ENCODE peak calls at places on chromosomes 4 and X, in seven cellular contexts. N is upper lobe of left lung, S is fibroblast of lung, U is K562, T is breast epithelium, F is cardiac muscle cell, Q is heart right ventricle. K is an unnamed sample. For H3K9me3, the result is how much of the 10 kb centered on the place peaks cover.

GRCh38 chr4:107794001-107794400 is 30.7 kb upstream of the SGMS2 start:
- DNase-seq in N (no peak), F (no peak), S (no peak), U (no peak), Q (no peak), T (no peak), K (no peak)

GRCh38 chr4:75289843-75290616 is 224.2 kb downstream of the RCHY1 start:
- DNase-seq in T (no peak), Q (no peak), F (peak), U (no peak), S (no peak), N (no peak), K (no peak)

GRCh38 chrX:40912166-40912565 is 173.1 kb upstream of the USP9X start:
- DNase-seq in T (no peak), S (no peak), F (no peak), Q (no peak), N (no peak), U (no peak), K (no peak)

GRCh38 chr4:154010377-154010776 is 221.5 kb upstream of the SFRP2 start:
- DNase-seq in Q (no peak), U (no peak), F (no peak), T (peak), N (no peak), S (no peak), K (no peak)

GRCh38 chrX:69093960-69094935 is 71.0 kb downstream of the PJA1 start:
- DNase-seq in T (peak), S (peak), F (peak), N (no peak), Q (no peak), U (peak), K (peak)

GRCh38 chr4:88022289-88022688 is 14.9 kb downstream of the PKD2 start:
- DNase-seq in Q (no peak), F (no peak), N (no peak), U (no peak), S (no peak), T (no peak), K (no peak)

GRCh38 chr4:83219991-83220360 is 64.6 kb downstream of the COQ2 start:
- DNase-seq in T (no peak), F (no peak), N (no peak), U (no peak), Q (no peak), S (no peak), K (no peak)

GRCh38 chr4:112214397-112215264 is 17.0 kb upstream of the AP1AR start:
- DNase-seq in S (peak), U (peak), T (no peak), F (peak), Q (no peak), N (no peak), K (no peak)

GRCh38 chr4:83248486-83248885 is 36.1 kb downstream of the COQ2 start:
- DNase-seq in Q (no peak), N (no peak), U (no peak), S (no peak), F (no peak), T (no peak), K (no peak)

GRCh38 chr4:119559044-119559647 is 69.5 kb downstream of the PDE5A start:
- DNase-seq in F (peak), Q (no peak), T (no peak), S (peak), U (peak), N (no peak), K (no peak)

GRCh38 chrX:110407910-110408545 is 49.4 kb downstream of the RTL9 start:
- DNase-seq in U (peak), Q (no peak), F (peak), T (peak), N (no peak), S (no peak), K (peak)

GRCh38 chr4:138049350-138049749 is 192.8 kb downstream of the SLC7A11 start:
- DNase-seq in S (peak), U (no peak), N (no peak), T (no peak), Q (no peak), F (no peak), K (no peak)

GRCh38 chr4:110799171-110799570 is 176.3 kb upstream of the PITX2 start:
- DNase-seq in N (no peak), U (no peak), T (no peak), Q (no peak), F (no peak), S (no peak), K (no peak)

GRCh38 chr4:110798682-110799081 is 175.8 kb upstream of the PITX2 start:
- DNase-seq in S (no peak), F (no peak), T (no peak), N (no peak), U (no peak), Q (no peak), K (peak)

GRCh38 chr4:110801591-110801990 is 178.7 kb upstream of the PITX2 start:
- DNase-seq in Q (no peak), U (no peak), S (no peak), N (no peak), F (no peak), T (no peak), K (no peak)
- H3K9me3 ChIP-seq in Q (under half), U (under half), S (under half), N (under half), F (under half), T (under half), K (under half)

GRCh38 chr4:14361084-14361483 is 641.2 kb upstream of the CPEB2 start:
- DNase-seq in T (no peak), S (no peak), U (no peak), Q (no peak), F (peak), N (no peak), K (no peak)
- H3K9me3 ChIP-seq in T (under half), S (under half), U (under half), Q (under half), F (under half), N (under half), K (under half)

GRCh38 chrX:148661035-148661434 is 160.6 kb downstream of the AFF2 start:
- DNase-seq in T (no peak), N (no peak), U (no peak), Q (no peak), F (no peak), S (peak), K (no peak)
- H3K9me3 ChIP-seq in T (under half), N (under half), U (under half), Q (under half), F (under half), S (under half), K (under half)

GRCh38 chr4:28010543-28011235 is 1150.0 kb downstream of the STIM2 start:
- DNase-seq in U (no peak), S (no peak), F (no peak), N (no peak), T (no peak), Q (no peak), K (no peak)
- H3K9me3 ChIP-seq in U (under half), S (under half), F (under half), N (under half), T (under half), Q (under half), K (under half)

GRCh38 chrX:56600987-56601386 is 37.6 kb downstream of the UBQLN2 start:
- DNase-seq in S (no peak), N (no peak), F (no peak), Q (no peak), T (no peak), U (no peak), K (no peak)
- H3K9me3 ChIP-seq in S (under half), N (under half), F (under half), Q (under half), T (under half), U (under half), K (under half)

GRCh38 chrX:57905141-57905540 is 5.1 kb downstream of the ZXDA start:
- DNase-seq in N (no peak), F (no peak), T (no peak), U (no peak), S (peak), Q (no peak), K (no peak)

GRCh38 chrX:57899064-57899463 is 11.2 kb downstream of the ZXDA start:
- DNase-seq in U (no peak), F (no peak), Q (no peak), T (no peak), S (peak), N (no peak), K (no peak)

GRCh38 chrX:57904481-57904880 is 5.8 kb downstream of the ZXDA start:
- DNase-seq in N (no peak), Q (no peak), F (no peak), U (no peak), S (no peak), T (no peak), K (no peak)

GRCh38 chrX:57902633-57903032 is 7.6 kb downstream of the ZXDA start:
- DNase-seq in T (no peak), Q (no peak), U (no peak), F (no peak), N (no peak), S (no peak), K (no peak)

DNA sequence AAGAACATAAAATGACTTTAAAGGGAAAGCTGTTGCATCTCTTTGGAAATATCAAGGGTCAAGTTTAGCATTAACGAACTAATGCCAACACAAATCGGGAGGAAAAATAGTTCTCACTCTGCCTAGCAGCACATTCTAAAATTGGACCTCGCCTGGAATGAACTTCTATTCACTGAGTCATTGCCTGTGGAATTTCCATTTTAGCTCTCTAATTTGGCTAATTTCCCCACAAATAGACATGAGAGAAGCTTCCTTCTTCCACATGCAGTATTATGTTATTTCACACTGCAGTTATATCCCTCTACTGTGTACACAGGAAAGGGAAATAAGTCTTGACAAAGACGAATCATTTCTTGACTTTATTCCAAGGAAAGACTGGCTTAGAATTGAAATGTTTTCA is 9.3 kb downstream of the ZXDA start:
- DNase-seq in T (no peak), F (no peak), U (no peak), Q (no peak), N (no peak), S (peak), K (no peak)
- H3K9me3 ChIP-seq in T (under half), F (under half), U (under half), Q (under half), N (under half), S (under half), K (under half)

GRCh38 chr4:116020141-116020722 is 906.8 kb upstream of the NDST4 start:
- DNase-seq in U (no peak), S (no peak), N (no peak), F (no peak), Q (no peak), T (no peak), K (no peak)

GRCh38 chr4:116016201-116016600 is 902.8 kb upstream of the NDST4 start:
- DNase-seq in S (peak), T (peak), Q (no peak), U (no peak), F (no peak), N (no peak), K (peak)

GRCh38 chr4:116015549-116015948 is 902.1 kb upstream of the NDST4 start:
- DNase-seq in Q (no peak), U (no peak), N (no peak), F (no peak), S (no peak), T (no peak), K (no peak)

GRCh38 chr4:116015062-116015461 is 901.6 kb upstream of the NDST4 start:
- DNase-seq in Q (no peak), U (no peak), T (no peak), F (no peak), N (no peak), S (no peak), K (no peak)

GRCh38 chr4:116018831-116019230 is 905.4 kb upstream of the NDST4 start:
- DNase-seq in U (no peak), Q (no peak), S (no peak), F (no peak), T (no peak), N (no peak), K (no peak)
- H3K9me3 ChIP-seq in U (under half), Q (half or more), S (under half), F (under half), T (half or more), N (under half), K (under half)

GRCh38 chrX:135275973-135276372 is 24.1 kb downstream of the ETDA start:
- DNase-seq in S (no peak), U (no peak), T (no peak), Q (no peak), F (no peak), N (no peak), K (no peak)
- H3K9me3 ChIP-seq in S (under half), U (under half), T (under half), Q (half or more), F (under half), N (under half), K (under half)

K was measured in thyroid gland.